ENCODE peak calls at places on chromosomes 5 and 9, in five cellular contexts. F is Panc1, N is vagina, P is gastrocnemius medialis, B is GM23248. O is an unnamed sample. For H3K4me1, the result is how much of the 10 kb centered on the place peaks cover.

GRCh38 chr5:4097194-4097593 is 501.6 kb downstream of the IRX1 start:
- DNase-seq in P (no peak), B (no peak), N (no peak), F (no peak), O (no peak)

GRCh38 chr9:37540634-37541033 is 35.5 kb downstream of the FBXO10 start:
- DNase-seq in N (no peak), B (no peak), P (peak), F (no peak), O (peak)

GRCh38 chr9:16813838-16814237 is 56.6 kb downstream of the BNC2 start:
- DNase-seq in B (no peak), P (no peak), N (no peak), F (no peak), O (no peak)

GRCh38 chr9:100408541-100409175 is 18.3 kb upstream of the MSANTD3 start:
- DNase-seq in B (no peak), P (no peak), F (no peak), N (no peak), O (no peak)

GRCh38 chr5:175035882-175036533 is 311.6 kb downstream of the MSX2 start:
- DNase-seq in N (no peak), F (no peak), P (no peak), B (no peak), O (no peak)

GRCh38 chr5:7488734-7489133 is 92.8 kb downstream of the ADCY2 start:
- DNase-seq in B (no peak), F (no peak), P (no peak), N (no peak), O (no peak)

GRCh38 chr5:139725073-139725830 is 70.4 kb upstream of the PSD2 start:
- DNase-seq in P (no peak), F (no peak), N (no peak), B (peak), O (peak)

GRCh38 chr5:1488882-1489680 is 34.7 kb downstream of the LPCAT1 start:
- DNase-seq in N (no peak), B (peak), P (no peak), F (peak), O (no peak)

GRCh38 chr9:97545507-97545906 is 44.0 kb downstream of the TMOD1 start:
- DNase-seq in F (no peak), P (peak), N (no peak), B (no peak), O (no peak)

GRCh38 chr5:157718529-157718928 is 12.7 kb upstream of the THG1L start:
- DNase-seq in F (peak), B (peak), P (no peak), N (no peak), O (peak)

GRCh38 chr9:5336683-5337082 is 3.0 kb downstream of the RLN1 start:
- DNase-seq in P (no peak), F (no peak), N (no peak), B (no peak), O (no peak)

GRCh38 chr5:2752875-2753435 is 1.5 kb upstream of the IRX2 start:
- DNase-seq in B (peak), F (no peak), N (peak), P (no peak), O (no peak)

GRCh38 chr5:72231989-72232703 is 87.9 kb downstream of the MRPS27 start:
- DNase-seq in B (no peak), N (no peak), F (no peak), P (no peak), O (no peak)

GRCh38 chr5:132205385-132206125 is 22.1 kb downstream of the P4HA2 start:
- DNase-seq in N (peak), B (no peak), P (no peak), F (no peak), O (peak)

GRCh38 chr5:180809403-180810209 is 7.0 kb upstream of the MGAT1 start:
- DNase-seq in N (peak), P (peak), B (peak), F (peak), O (peak)

GRCh38 chr9:133823189-133824105 is 85.3 kb upstream of the SARDH start:
- DNase-seq in N (no peak), F (no peak), B (no peak), P (no peak), O (no peak)

GRCh38 chr9:18393340-18394130 is 80.4 kb upstream of the ADAMTSL1 start:
- DNase-seq in N (no peak), P (no peak), F (peak), B (peak), O (no peak)

GRCh38 chr5:175885813-175886212 is 14.4 kb downstream of the CPLX2 start:
- DNase-seq in P (no peak), B (no peak), N (no peak), F (no peak), O (no peak)

GRCh38 chr9:16152276-16153065 is 599.6 kb downstream of the CCDC171 start:
- DNase-seq in B (no peak), N (no peak), P (no peak), F (no peak), O (no peak)

GRCh38 chr5:53430618-53431252 is 49.7 kb upstream of the FST start:
- DNase-seq in N (no peak), P (no peak), F (peak), B (peak), O (no peak)

GRCh38 chr5:80216753-80217596 is 38.9 kb downstream of the SERINC5 start:
- DNase-seq in P (peak), N (no peak), B (peak), F (no peak), O (peak)

GRCh38 chr5:153460421-153460820 is 30.0 kb upstream of the GRIA1 start:
- DNase-seq in P (no peak), N (no peak), F (no peak), B (peak), O (no peak)

GRCh38 chr9:15250013-15250412 is 57.0 kb downstream of the TTC39B start:
- DNase-seq in P (no peak), F (no peak), N (no peak), B (no peak), O (no peak)

GRCh38 chr9:79201641-79202040 is 370.1 kb upstream of the TLE4 start:
- DNase-seq in F (no peak), B (peak), N (no peak), P (no peak), O (no peak)

GRCh38 chr9:86115886-86116285 is 16.5 kb upstream of the GOLM1 start:
- DNase-seq in P (no peak), N (no peak), B (no peak), F (no peak), O (no peak)

GRCh38 chr5:17157916-17158529 is 59.4 kb upstream of the BASP1 start:
- DNase-seq in B (peak), P (no peak), N (no peak), F (no peak), O (no peak)

GRCh38 chr5:17156463-17156862 is 61.0 kb upstream of the BASP1 start:
- DNase-seq in N (no peak), P (no peak), B (peak), F (no peak), O (no peak)

GRCh38 chr5:17163185-17163584 is 54.2 kb upstream of the BASP1 start:
- DNase-seq in N (no peak), B (no peak), F (no peak), P (no peak), O (no peak)

GRCh38 chr5:17157294-17157693 is 60.1 kb upstream of the BASP1 start:
- DNase-seq in B (peak), N (no peak), F (no peak), P (no peak), O (no peak)

GRCh38 chr5:17161669-17162068 is 55.8 kb upstream of the BASP1 start:
- DNase-seq in N (no peak), B (no peak), P (no peak), F (no peak), O (no peak)
- H3K4me1 ChIP-seq in N (under half), B (under half), P (under half), F (under half), O (under half)

GRCh38 chr5:116736671-116737070 is 162.0 kb upstream of the SEMA6A start:
- DNase-seq in N (no peak), B (no peak), P (no peak), F (no peak), O (no peak)

GRCh38 chr5:116731432-116731831 is 156.8 kb upstream of the SEMA6A start:
- DNase-seq in B (no peak), N (no peak), F (no peak), P (no peak), O (no peak)

GRCh38 chr5:116733995-116734716 is 159.5 kb upstream of the SEMA6A start:
- DNase-seq in N (no peak), B (no peak), P (no peak), F (no peak), O (no peak)

GRCh38 chr5:116734717-116735072 is 160.1 kb upstream of the SEMA6A start:
- DNase-seq in N (no peak), F (no peak), B (no peak), P (no peak), O (no peak)

GRCh38 chr5:116732591-116732990 is 158.0 kb upstream of the SEMA6A start:
- DNase-seq in B (no peak), N (no peak), F (no peak), P (no peak), O (no peak)
- H3K4me1 ChIP-seq in B (under half), N (under half), F (under half), P (under half), O (under half)

GRCh38 chr5:39171647-39172046 is 47.7 kb downstream of the FYB1 start:
- DNase-seq in B (no peak), N (no peak), P (no peak), F (no peak), O (no peak)
- H3K4me1 ChIP-seq in B (under half), N (under half), P (under half), F (under half), O (under half)

GRCh38 chr5:107391787-107392186 is 278.9 kb downstream of the EFNA5 start:
- DNase-seq in B (no peak), F (no peak), P (no peak), N (no peak), O (no peak)
- H3K4me1 ChIP-seq in B (under half), F (under half), P (under half), N (half or more), O (under half)

DNA sequence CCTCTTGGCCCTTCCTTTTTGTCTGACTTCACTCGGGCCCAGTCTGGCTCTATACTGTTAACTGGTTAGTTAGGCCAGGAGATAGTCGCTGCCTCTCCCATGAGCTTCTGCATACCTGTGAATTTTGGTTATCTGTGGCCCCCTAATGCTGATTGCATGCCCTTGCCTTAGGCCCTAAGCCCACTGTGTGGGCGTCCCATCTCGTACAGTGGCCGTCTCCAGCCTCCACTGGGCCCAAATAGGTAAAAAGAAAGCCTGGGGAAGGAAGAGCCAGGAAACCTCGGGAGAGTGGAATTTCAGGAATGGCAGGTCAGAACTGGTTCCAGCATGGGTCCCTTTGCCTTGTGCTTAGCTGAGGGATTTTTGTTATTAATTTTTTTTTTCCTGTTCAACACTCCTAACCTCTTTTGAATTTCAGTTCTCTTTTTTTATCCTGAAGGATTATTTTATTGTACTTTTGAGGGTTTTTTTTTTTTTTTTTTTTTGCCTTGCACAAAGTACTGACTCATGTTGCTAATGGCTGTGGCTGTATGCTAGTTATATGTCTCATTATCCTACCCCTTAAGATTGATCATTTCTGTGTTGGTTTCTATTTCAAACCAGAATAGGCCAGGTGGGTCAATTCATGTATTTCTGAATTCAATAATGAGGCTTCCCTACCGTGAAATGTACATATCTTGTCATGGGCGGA is 3.4 kb downstream of the PRRC2B start:
- DNase-seq in N (no peak), P (no peak), F (no peak), B (peak), O (no peak)
- H3K4me1 ChIP-seq in N (half or more), P (half or more), F (under half), B (half or more), O (half or more)

GRCh38 chr5:143350790-143351603 is 52.5 kb downstream of the NR3C1 start:
- DNase-seq in N (no peak), F (no peak), B (peak), P (no peak), O (no peak)
- H3K4me1 ChIP-seq in N (half or more), F (half or more), B (half or more), P (half or more), O (half or more)

GRCh38 chr9:99072040-99072394 is 32.9 kb upstream of the TGFBR1 start:
- DNase-seq in N (no peak), B (no peak), P (no peak), F (no peak), O (no peak)

GRCh38 chr9:99073985-99074901 is 30.7 kb upstream of the TGFBR1 start:
- DNase-seq in P (no peak), B (no peak), N (no peak), F (no peak), O (no peak)

GRCh38 chr9:99074902-99075245 is 30.0 kb upstream of the TGFBR1 start:
- DNase-seq in N (no peak), B (no peak), F (no peak), P (no peak), O (no peak)

GRCh38 chr9:99071313-99072039 is 33.4 kb upstream of the TGFBR1 start:
- DNase-seq in B (peak), P (no peak), F (no peak), N (no peak), O (no peak)

DNA sequence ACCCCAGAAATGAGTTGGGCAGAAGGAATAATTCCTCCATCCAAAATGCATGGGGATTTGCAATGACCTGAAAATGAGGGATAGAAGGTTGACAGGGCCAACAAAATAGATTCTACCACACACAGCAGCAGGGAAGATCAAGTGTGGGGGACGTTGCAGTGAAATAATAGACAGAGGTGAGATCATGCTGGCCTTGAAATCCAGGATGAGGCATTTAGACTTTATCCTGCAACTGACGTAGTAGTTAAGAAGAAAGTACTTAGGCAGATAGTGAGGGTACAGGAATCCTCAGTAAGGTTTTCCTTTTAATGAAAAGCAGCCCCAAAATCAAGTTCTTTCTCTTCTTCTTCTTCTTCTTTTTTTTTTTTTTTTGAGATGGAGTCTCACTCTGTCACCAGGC is 31.6 kb upstream of the TGFBR1 start:
- DNase-seq in P (no peak), N (no peak), F (no peak), B (no peak), O (no peak)
- H3K4me1 ChIP-seq in P (under half), N (under half), F (under half), B (under half), O (under half)

GRCh38 chr9:127128341-127129072 is 6.1 kb upstream of the ANGPTL2 start:
- DNase-seq in P (peak), F (no peak), B (peak), N (no peak), O (peak)
- H3K4me1 ChIP-seq in P (half or more), F (under half), B (under half), N (half or more), O (under half)

GRCh38 chr9:110128664-110129329 is 79.2 kb downstream of the C9orf152 start:
- DNase-seq in B (no peak), N (no peak), P (no peak), F (no peak), O (no peak)
- H3K4me1 ChIP-seq in B (under half), N (half or more), P (under half), F (under half), O (half or more)

GRCh38 chr5:158814521-158814920 is 285.2 kb downstream of the EBF1 start:
- DNase-seq in N (no peak), P (no peak), B (peak), F (no peak), O (no peak)
- H3K4me1 ChIP-seq in N (under half), P (under half), B (under half), F (under half), O (under half)

O was measured in heart right ventricle.